ENCODE peak calls at places on chromosomes 5 and 9, in eight cellular contexts. E is HS-27A; Z is dorsolateral prefrontal cortex; W is hippocampal formation; A is endothelial cell of umbilical vein; G is HAP-1; J is stimulated activated CD4-positive, alpha-beta T cell treated with anti-CD3 and anti-CD28 coated beads, Interleukin-4, amount 100 ng/mL, for 48 hours; C is AG09319. D is an unnamed sample.

GRCh38 chr5:145872486-145872885 is 328 bp downstream of the GRXCR2 start:
- DNase-seq in W (no peak), E (no peak), C (no peak), G (no peak), A (no peak), Z (no peak), J (no peak), D (no peak)

GRCh38 chr5:123907349-123907748 is 395.4 kb downstream of the CSNK1G3 start:
- DNase-seq in J (no peak), G (no peak), Z (no peak), A (no peak), W (no peak), C (no peak), E (no peak), D (no peak)

GRCh38 chr9:20292002-20292401 is 330.3 kb downstream of the MLLT3 start:
- DNase-seq in Z (no peak), A (peak; percentile 4), J (no peak), W (no peak), E (no peak), G (peak; percentile 21), C (no peak), D (no peak)

GRCh38 chr9:83432104-83432627 is 106.0 kb downstream of the FRMD3 start:
- DNase-seq in Z (peak; percentile 44), G (no peak), W (peak; percentile 31), A (peak; percentile 60), E (no peak), C (no peak), J (no peak), D (no peak)

GRCh38 chr9:114037961-114038723 is 40.0 kb downstream of the AMBP start:
- DNase-seq in J (no peak), G (peak; percentile 83), C (peak; percentile 14), W (no peak), Z (peak; percentile 55), E (no peak), A (no peak), D (no peak)

GRCh38 chr5:16596541-16596940 is 20.3 kb downstream of the RETREG1 start:
- DNase-seq in A (no peak), W (no peak), G (no peak), J (no peak), Z (no peak), E (peak; percentile 5), C (no peak), D (no peak)

GRCh38 chr5:150069619-150070276 is 16.6 kb downstream of the CSF1R start:
- DNase-seq in A (no peak), W (no peak), G (no peak), J (no peak), Z (no peak), C (no peak), E (no peak), D (no peak)

GRCh38 chr5:102216559-102217157 is 79.4 kb downstream of the SLCO4C1 start:
- DNase-seq in A (no peak), W (no peak), G (no peak), Z (no peak), J (no peak), E (no peak), C (no peak), D (no peak)

GRCh38 chr9:89470239-89470638 is 27.7 kb downstream of the SEMA4D start:
- DNase-seq in C (no peak), J (no peak), E (no peak), A (no peak), G (peak; percentile 54), Z (no peak), W (no peak), D (no peak)

GRCh38 chr9:91978739-91979414 is 28.8 kb upstream of the ROR2 start:
- DNase-seq in E (peak; percentile 71), G (peak; percentile 8), A (peak; percentile 5), C (no peak), W (no peak), Z (no peak), J (no peak), D (peak; percentile 34)

GRCh38 chr9:127875306-127875966 is 2.0 kb downstream of the AK1 start:
- DNase-seq in G (no peak), Z (no peak), A (no peak), W (no peak), C (no peak), J (no peak), E (no peak), D (no peak)

GRCh38 chr9:27258662-27259061 is 38.3 kb downstream of the EQTN start:
- DNase-seq in E (no peak), W (no peak), A (no peak), C (no peak), Z (no peak), G (no peak), J (no peak), D (no peak)

GRCh38 chr5:104840284-104840683 is 1277.7 kb upstream of the NUDT12 start:
- DNase-seq in Z (no peak), G (peak; percentile 79), J (no peak), W (no peak), C (no peak), A (no peak), E (no peak), D (no peak)

GRCh38 chr9:98117984-98118639 is 910 bp downstream of the TRIM14 start:
- DNase-seq in C (no peak), J (peak; percentile 36), E (no peak), A (no peak), G (peak; percentile 34), Z (no peak), W (no peak), D (peak; percentile 72)

GRCh38 chr5:175693746-175694145 is 35.9 kb downstream of the HRH2 start:
- DNase-seq in E (no peak), W (no peak), G (no peak), C (no peak), J (no peak), A (no peak), Z (peak; percentile 24), D (peak; percentile 55)